ENCODE peak calls at places on chromosomes 1 and 21, in eight cellular contexts. One of them, this sample, is unnamed.

GRCh38 chr1:5889901-5890300 is 102.3 kb downstream of the NPHP4 start:
- DNase-seq in GM23338: no peak
- DNase-seq in CD8-positive, alpha-beta T cell: no peak
- DNase-seq in mesothelial cell of epicardium: no peak
- DNase-seq in mammary epithelial cell: no peak
- DNase-seq in pancreas: no peak
- DNase-seq in fibroblast of lung: no peak
- DNase-seq in A549: no peak
- DNase-seq in this sample: no peak

GRCh38 chr21:43916691-43917514 is 51.9 kb downstream of the AGPAT3 start:
- DNase-seq in GM23338: no peak
- DNase-seq in CD8-positive, alpha-beta T cell: peak
- DNase-seq in mesothelial cell of epicardium: no peak
- DNase-seq in mammary epithelial cell: peak
- DNase-seq in pancreas: peak
- DNase-seq in fibroblast of lung: peak
- DNase-seq in A549: no peak
- DNase-seq in this sample: no peak

GRCh38 chr21:33078907-33079582 is 9.1 kb downstream of the OLIG1 start:
- DNase-seq in GM23338: no peak
- DNase-seq in CD8-positive, alpha-beta T cell: peak
- DNase-seq in mesothelial cell of epicardium: no peak
- DNase-seq in mammary epithelial cell: peak
- DNase-seq in pancreas: no peak
- DNase-seq in fibroblast of lung: peak
- DNase-seq in A549: peak
- DNase-seq in this sample: peak

GRCh38 chr21:46051821-46052675 is 45.9 kb upstream of the COL6A2 start:
- DNase-seq in GM23338: no peak
- DNase-seq in CD8-positive, alpha-beta T cell: no peak
- DNase-seq in mesothelial cell of epicardium: peak
- DNase-seq in mammary epithelial cell: no peak
- DNase-seq in pancreas: no peak
- DNase-seq in fibroblast of lung: no peak
- DNase-seq in A549: no peak
- DNase-seq in this sample: no peak

GRCh38 chr1:167440776-167441175 is 77.6 kb downstream of the CD247 start:
- DNase-seq in GM23338: no peak
- DNase-seq in CD8-positive, alpha-beta T cell: no peak
- DNase-seq in mesothelial cell of epicardium: no peak
- DNase-seq in mammary epithelial cell: no peak
- DNase-seq in pancreas: no peak
- DNase-seq in fibroblast of lung: no peak
- DNase-seq in A549: no peak
- DNase-seq in this sample: no peak

GRCh38 chr1:38611661-38612211 is 247.8 kb downstream of the RRAGC start:
- DNase-seq in GM23338: no peak
- DNase-seq in CD8-positive, alpha-beta T cell: no peak
- DNase-seq in mesothelial cell of epicardium: no peak
- DNase-seq in mammary epithelial cell: no peak
- DNase-seq in pancreas: no peak
- DNase-seq in fibroblast of lung: no peak
- DNase-seq in A549: no peak
- DNase-seq in this sample: no peak

GRCh38 chr1:91498498-91499245 is 2.0 kb upstream of the CDC7 start:
- DNase-seq in GM23338: no peak
- DNase-seq in CD8-positive, alpha-beta T cell: no peak
- DNase-seq in mesothelial cell of epicardium: no peak
- DNase-seq in mammary epithelial cell: no peak
- DNase-seq in pancreas: no peak
- DNase-seq in fibroblast of lung: no peak
- DNase-seq in A549: no peak
- DNase-seq in this sample: no peak

GRCh38 chr1:30752651-30752908 is 5.0 kb downstream of the LAPTM5 start:
- DNase-seq in GM23338: no peak
- DNase-seq in CD8-positive, alpha-beta T cell: no peak
- DNase-seq in mesothelial cell of epicardium: no peak
- DNase-seq in mammary epithelial cell: no peak
- DNase-seq in pancreas: no peak
- DNase-seq in fibroblast of lung: no peak
- DNase-seq in A549: no peak
- DNase-seq in this sample: no peak

GRCh38 chr1:175188936-175189335 is 3.6 kb downstream of the KIAA0040 start:
- DNase-seq in GM23338: no peak
- DNase-seq in CD8-positive, alpha-beta T cell: peak
- DNase-seq in mesothelial cell of epicardium: no peak
- DNase-seq in mammary epithelial cell: no peak
- DNase-seq in pancreas: no peak
- DNase-seq in fibroblast of lung: no peak
- DNase-seq in A549: no peak
- DNase-seq in this sample: no peak

GRCh38 chr1:39127513-39127912 is 77.0 kb upstream of the MACF1 start:
- DNase-seq in GM23338: no peak
- DNase-seq in CD8-positive, alpha-beta T cell: no peak
- DNase-seq in mesothelial cell of epicardium: no peak
- DNase-seq in mammary epithelial cell: peak
- DNase-seq in pancreas: no peak
- DNase-seq in fibroblast of lung: peak
- DNase-seq in A549: peak
- DNase-seq in this sample: no peak

GRCh38 chr1:11285883-11286734 is 13.1 kb downstream of the UBIAD1 start:
- DNase-seq in GM23338: no peak
- DNase-seq in CD8-positive, alpha-beta T cell: no peak
- DNase-seq in mesothelial cell of epicardium: no peak
- DNase-seq in mammary epithelial cell: no peak
- DNase-seq in pancreas: no peak
- DNase-seq in fibroblast of lung: peak
- DNase-seq in A549: peak
- DNase-seq in this sample: peak

GRCh38 chr21:44271558-44271957 is 9.9 kb upstream of the DNMT3L start:
- DNase-seq in GM23338: no peak
- DNase-seq in CD8-positive, alpha-beta T cell: no peak
- DNase-seq in mesothelial cell of epicardium: no peak
- DNase-seq in mammary epithelial cell: no peak
- DNase-seq in pancreas: no peak
- DNase-seq in fibroblast of lung: no peak
- DNase-seq in A549: no peak
- DNase-seq in this sample: no peak

GRCh38 chr1:1914101-1914811 is 804 bp upstream of the CALML6 start:
- DNase-seq in GM23338: no peak
- DNase-seq in CD8-positive, alpha-beta T cell: no peak
- DNase-seq in mesothelial cell of epicardium: peak
- DNase-seq in mammary epithelial cell: no peak
- DNase-seq in pancreas: peak
- DNase-seq in fibroblast of lung: no peak
- DNase-seq in A549: no peak
- DNase-seq in this sample: no peak

GRCh38 chr1:219812491-219813221 is 115.7 kb downstream of the SLC30A10 start:
- DNase-seq in GM23338: peak
- DNase-seq in CD8-positive, alpha-beta T cell: no peak
- DNase-seq in mesothelial cell of epicardium: peak
- DNase-seq in mammary epithelial cell: peak
- DNase-seq in pancreas: no peak
- DNase-seq in fibroblast of lung: peak
- DNase-seq in A549: peak
- DNase-seq in this sample: peak

GRCh38 chr1:111596499-111596898 is 23.1 kb upstream of the RAP1A start:
- DNase-seq in GM23338: no peak
- DNase-seq in CD8-positive, alpha-beta T cell: peak
- DNase-seq in mesothelial cell of epicardium: no peak
- DNase-seq in mammary epithelial cell: no peak
- DNase-seq in pancreas: no peak
- DNase-seq in fibroblast of lung: no peak
- DNase-seq in A549: no peak
- DNase-seq in this sample: no peak

GRCh38 chr1:62070384-62071011 is 124.2 kb upstream of the L1TD1 start:
- DNase-seq in GM23338: peak
- DNase-seq in CD8-positive, alpha-beta T cell: no peak
- DNase-seq in mesothelial cell of epicardium: no peak
- DNase-seq in mammary epithelial cell: no peak
- DNase-seq in pancreas: no peak
- DNase-seq in fibroblast of lung: peak
- DNase-seq in A549: no peak
- DNase-seq in this sample: peak

GRCh38 chr1:30807318-30808066 is 49.9 kb upstream of the LAPTM5 start:
- DNase-seq in GM23338: no peak
- DNase-seq in CD8-positive, alpha-beta T cell: no peak
- DNase-seq in mesothelial cell of epicardium: no peak
- DNase-seq in mammary epithelial cell: no peak
- DNase-seq in pancreas: no peak
- DNase-seq in fibroblast of lung: peak
- DNase-seq in A549: no peak
- DNase-seq in this sample: no peak

GRCh38 chr1:59997479-59997878 is 70.9 kb upstream of the CYP2J2 start:
- DNase-seq in GM23338: peak
- DNase-seq in CD8-positive, alpha-beta T cell: no peak
- DNase-seq in mesothelial cell of epicardium: no peak
- DNase-seq in mammary epithelial cell: no peak
- DNase-seq in pancreas: no peak
- DNase-seq in fibroblast of lung: no peak
- DNase-seq in A549: no peak
- DNase-seq in this sample: no peak

GRCh38 chr1:159832309-159832708 is 5.6 kb downstream of the SLAMF8 start:
- DNase-seq in GM23338: no peak
- DNase-seq in CD8-positive, alpha-beta T cell: no peak
- DNase-seq in mesothelial cell of epicardium: no peak
- DNase-seq in mammary epithelial cell: no peak
- DNase-seq in pancreas: no peak
- DNase-seq in fibroblast of lung: no peak
- DNase-seq in A549: no peak
- DNase-seq in this sample: no peak

GRCh38 chr1:159835366-159835765 is 8.7 kb downstream of the SLAMF8 start:
- DNase-seq in GM23338: no peak
- DNase-seq in CD8-positive, alpha-beta T cell: no peak
- DNase-seq in mesothelial cell of epicardium: no peak
- DNase-seq in mammary epithelial cell: no peak
- DNase-seq in pancreas: no peak
- DNase-seq in fibroblast of lung: no peak
- DNase-seq in A549: no peak
- DNase-seq in this sample: no peak

GRCh38 chr1:159838715-159839114 is 12.0 kb downstream of the SLAMF8 start:
- DNase-seq in GM23338: no peak
- DNase-seq in CD8-positive, alpha-beta T cell: no peak
- DNase-seq in mesothelial cell of epicardium: no peak
- DNase-seq in mammary epithelial cell: no peak
- DNase-seq in pancreas: no peak
- DNase-seq in fibroblast of lung: no peak
- DNase-seq in A549: no peak
- DNase-seq in this sample: no peak

GRCh38 chr1:159839135-159839849 is 12.6 kb downstream of the SLAMF8 start:
- DNase-seq in GM23338: no peak
- DNase-seq in CD8-positive, alpha-beta T cell: no peak
- DNase-seq in mesothelial cell of epicardium: no peak
- DNase-seq in mammary epithelial cell: no peak
- DNase-seq in pancreas: no peak
- DNase-seq in fibroblast of lung: no peak
- DNase-seq in A549: no peak
- DNase-seq in this sample: no peak

GRCh38 chr1:159835862-159836518 is 9.3 kb downstream of the SLAMF8 start:
- DNase-seq in GM23338: peak
- DNase-seq in CD8-positive, alpha-beta T cell: no peak
- DNase-seq in mesothelial cell of epicardium: no peak
- DNase-seq in mammary epithelial cell: no peak
- DNase-seq in pancreas: no peak
- DNase-seq in fibroblast of lung: no peak
- DNase-seq in A549: no peak
- DNase-seq in this sample: no peak
- TF ChIP-seq CTCF in GM23338: peak
- TF ChIP-seq CTCF in CD8-positive, alpha-beta T cell: no peak
- TF ChIP-seq CTCF in mesothelial cell of epicardium: no peak
- TF ChIP-seq CTCF in mammary epithelial cell: no peak
- TF ChIP-seq CTCF in pancreas: no peak
- TF ChIP-seq CTCF in fibroblast of lung: no peak
- TF ChIP-seq CTCF in A549: peak
- TF ChIP-seq CTCF in this sample: no peak

GRCh38 chr1:200435200-200435780 is 25.5 kb upstream of the ZNF281 start:
- DNase-seq in GM23338: no peak
- DNase-seq in CD8-positive, alpha-beta T cell: no peak
- DNase-seq in mesothelial cell of epicardium: no peak
- DNase-seq in mammary epithelial cell: no peak
- DNase-seq in pancreas: no peak
- DNase-seq in fibroblast of lung: no peak
- DNase-seq in A549: no peak
- DNase-seq in this sample: no peak
- TF ChIP-seq CTCF in GM23338: no peak
- TF ChIP-seq CTCF in CD8-positive, alpha-beta T cell: no peak
- TF ChIP-seq CTCF in mesothelial cell of epicardium: no peak
- TF ChIP-seq CTCF in mammary epithelial cell: no peak
- TF ChIP-seq CTCF in pancreas: no peak
- TF ChIP-seq CTCF in fibroblast of lung: no peak
- TF ChIP-seq CTCF in A549: no peak
- TF ChIP-seq CTCF in this sample: no peak

GRCh38 chr1:215987092-215987855 is 420.2 kb downstream of the KCTD3 start:
- DNase-seq in GM23338: no peak
- DNase-seq in CD8-positive, alpha-beta T cell: no peak
- DNase-seq in mesothelial cell of epicardium: no peak
- DNase-seq in mammary epithelial cell: no peak
- DNase-seq in pancreas: no peak
- DNase-seq in fibroblast of lung: no peak
- DNase-seq in A549: no peak
- DNase-seq in this sample: no peak

GRCh38 chr1:215992620-215993019 is 425.5 kb downstream of the KCTD3 start:
- DNase-seq in GM23338: peak
- DNase-seq in CD8-positive, alpha-beta T cell: no peak
- DNase-seq in mesothelial cell of epicardium: no peak
- DNase-seq in mammary epithelial cell: peak
- DNase-seq in pancreas: no peak
- DNase-seq in fibroblast of lung: peak
- DNase-seq in A549: peak
- DNase-seq in this sample: peak
- TF ChIP-seq CTCF in GM23338: peak
- TF ChIP-seq CTCF in CD8-positive, alpha-beta T cell: no peak
- TF ChIP-seq CTCF in mesothelial cell of epicardium: no peak
- TF ChIP-seq CTCF in mammary epithelial cell: peak
- TF ChIP-seq CTCF in pancreas: no peak
- TF ChIP-seq CTCF in fibroblast of lung: peak
- TF ChIP-seq CTCF in A549: peak
- TF ChIP-seq CTCF in this sample: peak

DNA sequence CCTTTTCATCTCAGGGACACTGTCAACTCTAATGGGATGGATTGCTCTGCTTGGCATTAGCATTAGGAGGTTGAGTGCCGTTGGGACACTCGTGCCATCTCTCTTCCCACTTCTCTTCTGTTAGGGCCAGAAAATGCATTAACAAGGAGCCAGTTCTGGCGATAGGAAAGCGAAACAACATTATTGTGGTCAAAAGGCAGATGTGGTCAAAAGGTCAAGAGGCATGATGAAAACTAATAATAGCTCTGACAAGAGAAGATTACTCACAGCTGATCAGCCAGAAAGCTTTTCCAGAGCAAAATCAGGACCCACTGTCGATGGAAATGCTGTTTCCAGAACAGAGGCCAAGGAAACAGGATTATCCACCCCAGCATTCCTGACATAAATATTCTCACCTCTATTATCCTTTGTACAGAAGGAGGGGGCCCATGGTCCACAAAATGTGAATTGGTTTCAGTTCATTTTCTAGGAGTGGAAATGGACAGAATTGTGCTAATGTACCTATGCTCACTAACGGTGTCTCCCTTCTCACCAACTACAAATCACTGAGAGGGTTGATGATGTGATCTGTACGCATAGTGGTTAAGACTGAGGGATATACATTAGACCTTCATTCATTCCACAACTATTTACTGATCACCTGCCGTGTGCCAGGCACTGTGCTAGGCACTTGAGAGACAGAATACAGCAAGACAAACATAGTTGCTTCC is 72.0 kb downstream of the ST6GALNAC5 start:
- DNase-seq in GM23338: no peak
- DNase-seq in CD8-positive, alpha-beta T cell: no peak
- DNase-seq in mesothelial cell of epicardium: no peak
- DNase-seq in mammary epithelial cell: no peak
- DNase-seq in pancreas: no peak
- DNase-seq in fibroblast of lung: peak
- DNase-seq in A549: no peak
- DNase-seq in this sample: peak
- TF ChIP-seq CTCF in GM23338: no peak
- TF ChIP-seq CTCF in CD8-positive, alpha-beta T cell: no peak
- TF ChIP-seq CTCF in mesothelial cell of epicardium: no peak
- TF ChIP-seq CTCF in mammary epithelial cell: no peak
- TF ChIP-seq CTCF in pancreas: no peak
- TF ChIP-seq CTCF in fibroblast of lung: no peak
- TF ChIP-seq CTCF in A549: no peak
- TF ChIP-seq CTCF in this sample: no peak